ENCODE peak calls at places on chromosomes 5 and 9, in nine cellular contexts. One of them, this sample, is unnamed.

GRCh38 chr5:151745071-151745705 is 13.2 kb downstream of the ATOX1 start:
- DNase-seq in lower lobe of right lung: peak; percentile 60
- DNase-seq in hepatocyte: no peak
- DNase-seq in spleen: no peak
- DNase-seq in adrenal gland: peak; percentile 90
- DNase-seq in body of pancreas: no peak
- DNase-seq in kidney epithelial cell: peak; percentile 89
- DNase-seq in iPS DF 6.9: no peak
- DNase-seq in fibroblast of lung: peak; percentile 90
- DNase-seq in this sample: no peak

GRCh38 chr9:38334234-38334633 is 58.3 kb upstream of the ALDH1B1 start:
- DNase-seq in spleen: no peak
- DNase-seq in hepatocyte: no peak
- DNase-seq in iPS DF 6.9: no peak
- DNase-seq in fibroblast of lung: no peak
- DNase-seq in lower lobe of right lung: no peak
- DNase-seq in body of pancreas: no peak
- DNase-seq in adrenal gland: no peak
- DNase-seq in kidney epithelial cell: no peak
- DNase-seq in this sample: no peak

GRCh38 chr5:98827161-98827560 is 53.7 kb downstream of the RGMB start:
- DNase-seq in spleen: no peak
- DNase-seq in hepatocyte: peak; percentile 39
- DNase-seq in lower lobe of right lung: no peak
- DNase-seq in iPS DF 6.9: no peak
- DNase-seq in body of pancreas: no peak
- DNase-seq in fibroblast of lung: peak; percentile 42
- DNase-seq in adrenal gland: no peak
- DNase-seq in kidney epithelial cell: no peak
- DNase-seq in this sample: no peak

GRCh38 chr5:128216860-128217531 is 133.4 kb downstream of the SLC12A2 start:
- DNase-seq in iPS DF 6.9: no peak
- DNase-seq in kidney epithelial cell: peak; percentile 86
- DNase-seq in hepatocyte: no peak
- DNase-seq in fibroblast of lung: peak; percentile 95
- DNase-seq in spleen: no peak
- DNase-seq in adrenal gland: no peak
- DNase-seq in body of pancreas: no peak
- DNase-seq in lower lobe of right lung: no peak
- DNase-seq in this sample: no peak

GRCh38 chr9:426976-427375 is 212.3 kb downstream of the DOCK8 start:
- DNase-seq in adrenal gland: no peak
- DNase-seq in fibroblast of lung: no peak
- DNase-seq in iPS DF 6.9: no peak
- DNase-seq in body of pancreas: no peak
- DNase-seq in spleen: no peak
- DNase-seq in hepatocyte: no peak
- DNase-seq in lower lobe of right lung: no peak
- DNase-seq in kidney epithelial cell: no peak
- DNase-seq in this sample: no peak

GRCh38 chr9:136946228-136946892 is 1.3 kb downstream of the C8G start:
- DNase-seq in spleen: peak; percentile 81
- DNase-seq in adrenal gland: no peak
- DNase-seq in hepatocyte: no peak
- DNase-seq in iPS DF 6.9: no peak
- DNase-seq in lower lobe of right lung: no peak
- DNase-seq in fibroblast of lung: no peak
- DNase-seq in kidney epithelial cell: no peak
- DNase-seq in body of pancreas: no peak
- DNase-seq in this sample: peak; percentile 79

GRCh38 chr5:176743136-176743827 is 67.1 kb upstream of the UNC5A start:
- DNase-seq in hepatocyte: peak; percentile 30
- DNase-seq in spleen: peak; percentile 54
- DNase-seq in adrenal gland: no peak
- DNase-seq in iPS DF 6.9: no peak
- DNase-seq in kidney epithelial cell: no peak
- DNase-seq in lower lobe of right lung: no peak
- DNase-seq in fibroblast of lung: no peak
- DNase-seq in body of pancreas: no peak
- DNase-seq in this sample: peak; percentile 18

GRCh38 chr5:52727001-52727400 is 60.7 kb upstream of the ITGA1 start:
- DNase-seq in lower lobe of right lung: no peak
- DNase-seq in hepatocyte: no peak
- DNase-seq in adrenal gland: no peak
- DNase-seq in body of pancreas: no peak
- DNase-seq in fibroblast of lung: no peak
- DNase-seq in spleen: no peak
- DNase-seq in iPS DF 6.9: no peak
- DNase-seq in kidney epithelial cell: no peak
- DNase-seq in this sample: no peak

GRCh38 chr9:80156262-80156661 is 584.5 kb downstream of the TLE4 start:
- DNase-seq in body of pancreas: no peak
- DNase-seq in hepatocyte: no peak
- DNase-seq in adrenal gland: no peak
- DNase-seq in kidney epithelial cell: no peak
- DNase-seq in spleen: no peak
- DNase-seq in fibroblast of lung: no peak
- DNase-seq in lower lobe of right lung: no peak
- DNase-seq in iPS DF 6.9: no peak
- DNase-seq in this sample: no peak

GRCh38 chr9:36141288-36141687 is 4.8 kb downstream of the GLIPR2 start:
- DNase-seq in adrenal gland: peak; percentile 61
- DNase-seq in kidney epithelial cell: no peak
- DNase-seq in iPS DF 6.9: no peak
- DNase-seq in body of pancreas: no peak
- DNase-seq in hepatocyte: no peak
- DNase-seq in spleen: peak; percentile 74
- DNase-seq in lower lobe of right lung: no peak
- DNase-seq in fibroblast of lung: no peak
- DNase-seq in this sample: no peak

GRCh38 chr9:77731930-77732329 is 83.8 kb upstream of the GNA14 start:
- DNase-seq in spleen: no peak
- DNase-seq in adrenal gland: no peak
- DNase-seq in hepatocyte: peak; percentile 56
- DNase-seq in fibroblast of lung: peak; percentile 29
- DNase-seq in body of pancreas: no peak
- DNase-seq in iPS DF 6.9: no peak
- DNase-seq in lower lobe of right lung: no peak
- DNase-seq in kidney epithelial cell: no peak
- DNase-seq in this sample: no peak

GRCh38 chr5:160685695-160686094 is 166.3 kb downstream of the ATP10B start:
- DNase-seq in fibroblast of lung: no peak
- DNase-seq in lower lobe of right lung: no peak
- DNase-seq in kidney epithelial cell: no peak
- DNase-seq in body of pancreas: no peak
- DNase-seq in hepatocyte: peak; percentile 47
- DNase-seq in adrenal gland: no peak
- DNase-seq in spleen: no peak
- DNase-seq in iPS DF 6.9: peak; percentile 9
- DNase-seq in this sample: no peak

DNA sequence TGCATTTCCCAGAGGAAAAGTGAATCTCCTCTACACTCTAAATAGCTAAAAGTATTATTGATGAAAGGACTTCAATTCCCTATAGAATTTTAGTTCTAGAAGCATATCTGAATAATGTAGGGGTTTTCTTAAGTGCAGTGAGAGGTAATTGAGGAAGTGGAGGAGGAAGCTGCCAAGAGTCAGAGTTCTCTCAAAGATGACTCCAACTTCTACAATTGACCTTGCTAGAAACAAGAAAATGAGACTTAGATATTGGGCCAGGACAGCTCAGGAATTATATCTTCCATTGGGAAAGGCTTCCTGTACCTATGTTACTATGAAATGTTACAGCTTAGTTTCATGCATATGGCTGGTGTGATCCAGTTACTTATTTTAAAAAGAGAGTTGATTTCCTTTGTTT is 10.4 kb upstream of the F2R start:
- DNase-seq in adrenal gland: no peak
- DNase-seq in fibroblast of lung: no peak
- DNase-seq in hepatocyte: no peak
- DNase-seq in spleen: no peak
- DNase-seq in body of pancreas: no peak
- DNase-seq in kidney epithelial cell: no peak
- DNase-seq in lower lobe of right lung: no peak
- DNase-seq in iPS DF 6.9: no peak
- DNase-seq in this sample: no peak
- H3K27me3 ChIP-seq in adrenal gland: no peaks in the 10 kb centered on the region
- H3K27me3 ChIP-seq in fibroblast of lung: no peaks in the 10 kb centered on the region
- H3K27me3 ChIP-seq in hepatocyte: no peaks in the 10 kb centered on the region
- H3K27me3 ChIP-seq in spleen: no peaks in the 10 kb centered on the region
- H3K27me3 ChIP-seq in body of pancreas: no peaks in the 10 kb centered on the region
- H3K27me3 ChIP-seq in kidney epithelial cell: no peaks in the 10 kb centered on the region
- H3K27me3 ChIP-seq in lower lobe of right lung: no peaks in the 10 kb centered on the region
- H3K27me3 ChIP-seq in iPS DF 6.9: no peaks in the 10 kb centered on the region
- H3K27me3 ChIP-seq in this sample: no peaks in the 10 kb centered on the region

DNA sequence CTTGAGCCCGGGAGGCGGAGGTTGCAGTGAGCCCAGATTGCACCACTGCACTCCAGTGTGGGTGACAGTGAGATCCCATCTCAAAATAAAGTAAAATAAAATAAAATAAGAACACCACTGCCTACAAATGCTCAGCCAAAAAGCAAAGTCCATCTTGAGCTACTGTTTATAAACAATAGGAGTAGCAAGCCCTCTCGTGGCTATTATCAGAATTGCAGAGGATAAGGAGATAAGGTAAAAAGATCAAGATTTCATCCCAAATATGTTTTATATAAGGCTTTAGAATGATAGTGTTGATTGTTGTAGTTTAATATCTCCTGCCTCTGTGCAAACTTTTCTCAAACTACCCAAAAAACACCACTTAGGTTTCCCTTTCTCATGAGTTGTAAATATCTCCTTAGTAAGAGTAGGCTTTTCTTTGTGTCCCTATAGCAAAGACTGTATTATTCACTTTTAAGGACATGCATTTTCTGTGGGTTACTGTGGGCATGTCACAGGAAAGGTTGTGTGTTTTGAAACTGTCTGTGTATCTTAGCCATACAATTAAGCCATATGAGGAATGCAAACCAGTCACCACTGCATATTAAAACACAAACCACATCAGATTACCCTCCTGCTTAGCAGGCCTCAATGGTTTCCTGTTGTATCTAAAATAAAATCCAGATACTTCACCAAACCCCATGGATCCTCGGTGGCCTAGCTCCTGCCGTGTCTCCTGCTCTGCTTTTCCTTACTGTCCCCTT is 31.8 kb upstream of the CKS2 start:
- DNase-seq in spleen: no peak
- DNase-seq in hepatocyte: peak; percentile 77
- DNase-seq in fibroblast of lung: peak; percentile 55
- DNase-seq in adrenal gland: no peak
- DNase-seq in kidney epithelial cell: peak; percentile 12
- DNase-seq in iPS DF 6.9: peak; percentile 25
- DNase-seq in body of pancreas: no peak
- DNase-seq in lower lobe of right lung: no peak
- DNase-seq in this sample: no peak
- H3K4me3 ChIP-seq in spleen: no peak overlapping the region
- H3K4me3 ChIP-seq in hepatocyte: no peak overlapping the region
- H3K4me3 ChIP-seq in fibroblast of lung: no peak overlapping the region
- H3K4me3 ChIP-seq in adrenal gland: no peak overlapping the region
- H3K4me3 ChIP-seq in kidney epithelial cell: no peak overlapping the region
- H3K4me3 ChIP-seq in iPS DF 6.9: no peak overlapping the region
- H3K4me3 ChIP-seq in body of pancreas: no peak overlapping the region
- H3K4me3 ChIP-seq in lower lobe of right lung: no peak overlapping the region
- H3K4me3 ChIP-seq in this sample: no peak overlapping the region

GRCh38 chr9:135617538-135617900 is 21.8 kb downstream of the GLT6D1 start:
- DNase-seq in iPS DF 6.9: no peak
- DNase-seq in adrenal gland: no peak
- DNase-seq in spleen: no peak
- DNase-seq in hepatocyte: no peak
- DNase-seq in body of pancreas: no peak
- DNase-seq in kidney epithelial cell: no peak
- DNase-seq in fibroblast of lung: no peak
- DNase-seq in lower lobe of right lung: no peak
- DNase-seq in this sample: no peak

GRCh38 chr9:135616621-135617537 is 22.5 kb downstream of the GLT6D1 start:
- DNase-seq in fibroblast of lung: no peak
- DNase-seq in lower lobe of right lung: no peak
- DNase-seq in kidney epithelial cell: no peak
- DNase-seq in iPS DF 6.9: no peak
- DNase-seq in spleen: no peak
- DNase-seq in body of pancreas: no peak
- DNase-seq in hepatocyte: no peak
- DNase-seq in adrenal gland: no peak
- DNase-seq in this sample: no peak

GRCh38 chr9:135619599-135619886 is 19.8 kb downstream of the GLT6D1 start:
- DNase-seq in adrenal gland: no peak
- DNase-seq in kidney epithelial cell: no peak
- DNase-seq in hepatocyte: no peak
- DNase-seq in lower lobe of right lung: no peak
- DNase-seq in fibroblast of lung: no peak
- DNase-seq in body of pancreas: no peak
- DNase-seq in spleen: no peak
- DNase-seq in iPS DF 6.9: no peak
- DNase-seq in this sample: no peak

GRCh38 chr9:135617991-135618411 is 21.3 kb downstream of the GLT6D1 start:
- DNase-seq in kidney epithelial cell: no peak
- DNase-seq in adrenal gland: no peak
- DNase-seq in lower lobe of right lung: no peak
- DNase-seq in iPS DF 6.9: no peak
- DNase-seq in body of pancreas: no peak
- DNase-seq in hepatocyte: no peak
- DNase-seq in spleen: no peak
- DNase-seq in fibroblast of lung: no peak
- DNase-seq in this sample: no peak

GRCh38 chr9:135618866-135619598 is 20.3 kb downstream of the GLT6D1 start:
- DNase-seq in body of pancreas: no peak
- DNase-seq in iPS DF 6.9: no peak
- DNase-seq in kidney epithelial cell: no peak
- DNase-seq in hepatocyte: no peak
- DNase-seq in lower lobe of right lung: no peak
- DNase-seq in adrenal gland: no peak
- DNase-seq in spleen: no peak
- DNase-seq in fibroblast of lung: no peak
- DNase-seq in this sample: no peak
- H3K27me3 ChIP-seq in body of pancreas: no peaks in the 10 kb centered on the region
- H3K27me3 ChIP-seq in iPS DF 6.9: no peaks in the 10 kb centered on the region
- H3K27me3 ChIP-seq in kidney epithelial cell: peaks cover 6% of the 10 kb centered on the region
- H3K27me3 ChIP-seq in hepatocyte: peaks cover 4% of the 10 kb centered on the region
- H3K27me3 ChIP-seq in lower lobe of right lung: peaks cover 21% of the 10 kb centered on the region
- H3K27me3 ChIP-seq in adrenal gland: peaks cover 9% of the 10 kb centered on the region
- H3K27me3 ChIP-seq in spleen: peaks cover 4% of the 10 kb centered on the region
- H3K27me3 ChIP-seq in fibroblast of lung: no peaks in the 10 kb centered on the region
- H3K27me3 ChIP-seq in this sample: no peaks in the 10 kb centered on the region

GRCh38 chr5:25444697-25445096 is 799.9 kb upstream of the CDH10 start:
- DNase-seq in adrenal gland: no peak
- DNase-seq in lower lobe of right lung: no peak
- DNase-seq in fibroblast of lung: no peak
- DNase-seq in kidney epithelial cell: no peak
- DNase-seq in spleen: no peak
- DNase-seq in iPS DF 6.9: no peak
- DNase-seq in body of pancreas: no peak
- DNase-seq in hepatocyte: no peak
- DNase-seq in this sample: no peak

GRCh38 chr5:25453500-25453899 is 808.7 kb upstream of the CDH10 start:
- DNase-seq in kidney epithelial cell: no peak
- DNase-seq in spleen: no peak
- DNase-seq in fibroblast of lung: no peak
- DNase-seq in hepatocyte: no peak
- DNase-seq in body of pancreas: no peak
- DNase-seq in lower lobe of right lung: no peak
- DNase-seq in adrenal gland: no peak
- DNase-seq in iPS DF 6.9: no peak
- DNase-seq in this sample: no peak

GRCh38 chr5:25448646-25449045 is 803.9 kb upstream of the CDH10 start:
- DNase-seq in lower lobe of right lung: no peak
- DNase-seq in iPS DF 6.9: no peak
- DNase-seq in kidney epithelial cell: no peak
- DNase-seq in spleen: no peak
- DNase-seq in hepatocyte: peak; percentile 13
- DNase-seq in body of pancreas: no peak
- DNase-seq in fibroblast of lung: no peak
- DNase-seq in adrenal gland: no peak
- DNase-seq in this sample: no peak

GRCh38 chr5:25448190-25448621 is 803.4 kb upstream of the CDH10 start:
- DNase-seq in iPS DF 6.9: peak; percentile 70
- DNase-seq in lower lobe of right lung: no peak
- DNase-seq in adrenal gland: no peak
- DNase-seq in hepatocyte: no peak
- DNase-seq in fibroblast of lung: no peak
- DNase-seq in kidney epithelial cell: no peak
- DNase-seq in body of pancreas: no peak
- DNase-seq in spleen: no peak
- DNase-seq in this sample: no peak
- H3K4me3 ChIP-seq in iPS DF 6.9: no peak overlapping the region
- H3K4me3 ChIP-seq in lower lobe of right lung: no peak overlapping the region
- H3K4me3 ChIP-seq in adrenal gland: no peak overlapping the region
- H3K4me3 ChIP-seq in hepatocyte: no peak overlapping the region
- H3K4me3 ChIP-seq in fibroblast of lung: no peak overlapping the region
- H3K4me3 ChIP-seq in kidney epithelial cell: no peak overlapping the region
- H3K4me3 ChIP-seq in body of pancreas: no peak overlapping the region
- H3K4me3 ChIP-seq in spleen: no peak overlapping the region
- H3K4me3 ChIP-seq in this sample: no peak overlapping the region